ENCODE peak calls at places on chromosomes 6 and 20, in four cellular contexts. Z is breast epithelium, A is thyroid gland, J is right lobe of liver. U is an unnamed sample.

GRCh38 chr6:157669747-157670216 is 153.3 kb upstream of the SNX9 start:
- DNase-seq in J (peak), Z (peak), A (peak), U (peak)

GRCh38 chr20:58633161-58634035 is 17.7 kb upstream of the STX16 start:
- DNase-seq in Z (no peak), A (no peak), J (no peak), U (no peak)

GRCh38 chr6:31375699-31376098 is 18.7 kb upstream of the HLA-B start:
- DNase-seq in Z (no peak), J (no peak), A (no peak), U (no peak)

GRCh38 chr6:116229287-116229913 is 24.5 kb downstream of the TSPYL4 start:
- DNase-seq in J (peak), Z (no peak), A (peak), U (peak)

GRCh38 chr20:8330785-8331699 is 199.0 kb downstream of the PLCB1 start:
- DNase-seq in J (no peak), Z (no peak), A (peak), U (no peak)

GRCh38 chr6:57226221-57226620 is 4.1 kb upstream of the RAB23 start:
- DNase-seq in Z (no peak), J (no peak), A (no peak), U (no peak)

GRCh38 chr6:100078509-100078908 is 84.5 kb upstream of the MCHR2 start:
- DNase-seq in A (no peak), J (no peak), Z (no peak), U (no peak)

GRCh38 chr6:145247677-145248419 is 487.5 kb downstream of the EPM2A start:
- DNase-seq in J (no peak), A (no peak), Z (no peak), U (no peak)

GRCh38 chr6:29887330-29887818 is 55.0 kb upstream of the HLA-A start:
- DNase-seq in J (peak), Z (no peak), A (peak), U (no peak)

GRCh38 chr6:141484726-141485125 is 648.0 kb upstream of the GJE1 start:
- DNase-seq in Z (no peak), A (no peak), J (no peak), U (no peak)

GRCh38 chr20:6126846-6127245 is 4.0 kb upstream of the FERMT1 start:
- DNase-seq in Z (no peak), A (no peak), J (no peak), U (no peak)

GRCh38 chr20:23126281-23127061 is 40.3 kb upstream of the CD93 start:
- DNase-seq in Z (no peak), A (no peak), J (peak), U (no peak)

GRCh38 chr20:62776692-62777527 is 19.4 kb upstream of the MRGBP start:
- DNase-seq in Z (no peak), A (peak), J (peak), U (no peak)

GRCh38 chr20:6559791-6560190 is 207.7 kb upstream of the BMP2 start:
- DNase-seq in J (no peak), A (no peak), Z (no peak), U (no peak)

GRCh38 chr6:159594750-159595117 is 98.3 kb downstream of the SOD2 start:
- DNase-seq in A (no peak), J (no peak), Z (no peak), U (no peak)

GRCh38 chr6:128601060-128601459 is 80.7 kb upstream of the PTPRK start:
- DNase-seq in A (no peak), Z (no peak), J (no peak), U (no peak)

GRCh38 chr20:31472395-31473330 is 2.3 kb downstream of the DEFB124 start:
- DNase-seq in J (no peak), A (no peak), Z (no peak), U (no peak)

GRCh38 chr6:168925671-168926070 is 328.0 kb downstream of the THBS2 start:
- DNase-seq in J (no peak), Z (no peak), A (no peak), U (no peak)

GRCh38 chr20:11176431-11176830 is 502.6 kb upstream of the JAG1 start:
- DNase-seq in Z (no peak), J (no peak), A (no peak), U (no peak)

GRCh38 chr6:143449731-143450452 is 603 bp downstream of the ADAT2 start:
- DNase-seq in Z (no peak), A (no peak), J (peak), U (no peak)

GRCh38 chr6:37141291-37142046 is 28.5 kb upstream of the PIM1 start:
- DNase-seq in Z (no peak), J (peak), A (no peak), U (no peak)

GRCh38 chr6:45784250-45784649 is 231.4 kb downstream of the CLIC5 start:
- DNase-seq in A (no peak), Z (no peak), J (no peak), U (no peak)

GRCh38 chr20:47263502-47264084 is 92.9 kb downstream of the ZMYND8 start:
- DNase-seq in Z (no peak), A (no peak), J (no peak), U (peak)

GRCh38 chr20:46065006-46065405 is 24.8 kb downstream of the NCOA5 start:
- DNase-seq in J (no peak), Z (no peak), A (no peak), U (no peak)

GRCh38 chr6:121780325-121781313 is 345.2 kb downstream of the GJA1 start:
- DNase-seq in J (peak), Z (peak), A (peak), U (peak)

GRCh38 chr6:11575408-11576033 is 38.0 kb downstream of the TMEM170B start:
- DNase-seq in Z (no peak), J (no peak), A (peak), U (peak)

GRCh38 chr6:104698979-104699378 is 160.7 kb downstream of the HACE1 start:
- DNase-seq in J (no peak), A (no peak), Z (no peak), U (no peak)

GRCh38 chr20:37530696-37531095 is 3.0 kb upstream of the BLCAP start:
- DNase-seq in J (no peak), A (no peak), Z (no peak), U (no peak)

GRCh38 chr20:45036044-45036755 is 64.7 kb downstream of the KCNS1 start:
- DNase-seq in Z (no peak), A (no peak), J (no peak), U (no peak)

GRCh38 chr6:45619994-45620471 is 242.3 kb upstream of the SUPT3H start:
- DNase-seq in Z (no peak), J (no peak), A (no peak), U (no peak)

GRCh38 chr6:3522561-3523287 is 65.9 kb upstream of the SLC22A23 start:
- DNase-seq in A (no peak), Z (no peak), J (no peak), U (no peak)

DNA sequence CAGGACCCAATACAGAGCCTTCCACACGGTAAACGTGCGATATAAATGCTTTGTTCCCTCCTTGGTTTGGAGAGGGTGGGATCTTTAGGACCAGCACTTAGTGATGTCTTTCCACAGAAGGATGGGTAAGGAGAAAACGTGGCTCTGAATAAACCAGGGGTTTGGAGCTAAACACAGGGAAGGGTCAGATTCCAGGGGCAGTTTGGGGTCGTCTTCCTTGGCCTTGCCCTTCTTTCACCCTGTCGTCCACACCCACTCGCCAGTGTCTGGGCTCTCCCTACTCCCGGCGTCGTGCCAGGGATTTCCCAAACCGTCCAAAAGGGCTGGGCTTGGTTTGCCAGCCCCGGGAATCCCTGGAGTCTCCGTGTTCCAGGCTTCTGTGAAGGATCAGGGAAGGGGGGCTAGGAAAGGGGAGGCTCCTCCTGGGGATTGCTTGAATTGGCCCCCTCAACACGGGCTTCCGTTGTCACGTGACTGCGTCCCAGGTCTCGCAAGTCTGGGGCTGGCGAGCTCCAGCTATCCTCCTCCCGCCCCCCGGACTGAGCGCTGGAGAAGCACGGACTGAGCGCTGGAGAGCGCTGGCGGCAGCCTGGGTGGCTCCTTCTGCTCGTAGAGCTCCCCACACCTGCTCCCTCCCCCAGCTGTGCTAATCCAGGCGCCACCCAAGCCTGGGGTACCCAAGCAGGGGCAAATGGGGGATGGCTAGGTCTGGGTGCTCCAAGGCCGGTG is 9.5 kb upstream of the ARMC12 start:
- DNase-seq in A (peak), Z (peak), J (peak), U (peak)
- TF ChIP-seq POLR2A in A (no peak), Z (peak), J (no peak), U (no peak)

GRCh38 chr6:80335061-80335660 is 228.7 kb downstream of the BCKDHB start:
- DNase-seq in A (no peak), Z (no peak), J (no peak), U (no peak)
- H3K4me3 ChIP-seq in A (no peak), Z (no peak), J (no peak), U (no peak)

GRCh38 chr6:53975966-53976610 is 135.2 kb upstream of the MLIP start:
- DNase-seq in Z (no peak), J (no peak), A (no peak), U (no peak)
- H3K27ac ChIP-seq in Z (no peak), J (no peak), A (peak), U (no peak)

GRCh38 chr20:32483351-32484220 is 101.5 kb downstream of the NOL4L start:
- DNase-seq in Z (peak), J (peak), A (peak), U (peak)

GRCh38 chr20:32481311-32482103 is 103.6 kb downstream of the NOL4L start:
- DNase-seq in J (no peak), A (no peak), Z (no peak), U (no peak)

GRCh38 chr20:32480361-32481199 is 104.6 kb downstream of the NOL4L start:
- DNase-seq in Z (no peak), J (peak), A (peak), U (no peak)

GRCh38 chr20:32484221-32485125 is 100.7 kb downstream of the NOL4L start:
- DNase-seq in Z (no peak), A (peak), J (peak), U (peak)

GRCh38 chr20:32482251-32483220 is 102.6 kb downstream of the NOL4L start:
- DNase-seq in A (peak), Z (no peak), J (peak), U (no peak)
- TF ChIP-seq POLR2A in A (no peak), Z (no peak), J (no peak), U (peak)

DNA sequence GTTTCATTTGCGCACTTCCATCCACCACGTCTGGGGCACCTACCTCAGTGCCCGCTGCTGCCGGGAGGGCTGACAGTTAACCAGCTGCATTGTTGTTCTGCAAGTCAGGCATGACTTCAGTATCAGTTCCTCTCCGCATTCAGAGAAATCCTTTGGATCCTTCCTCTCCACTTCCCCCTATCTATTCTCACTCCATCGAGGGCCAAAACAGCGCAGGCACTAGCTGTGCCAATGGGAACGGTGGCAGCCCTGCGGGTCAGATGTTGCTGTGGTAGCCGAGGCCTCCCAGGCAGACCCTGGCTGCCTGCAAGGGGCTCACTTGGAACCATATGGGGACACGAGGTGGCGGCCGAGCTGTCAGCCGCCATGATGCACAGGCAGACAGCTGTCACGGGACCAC is 64.2 kb upstream of the INSM1 start:
- DNase-seq in Z (no peak), A (no peak), J (peak), U (no peak)
- H3K4me3 ChIP-seq in Z (no peak), A (no peak), J (no peak), U (no peak)

DNA sequence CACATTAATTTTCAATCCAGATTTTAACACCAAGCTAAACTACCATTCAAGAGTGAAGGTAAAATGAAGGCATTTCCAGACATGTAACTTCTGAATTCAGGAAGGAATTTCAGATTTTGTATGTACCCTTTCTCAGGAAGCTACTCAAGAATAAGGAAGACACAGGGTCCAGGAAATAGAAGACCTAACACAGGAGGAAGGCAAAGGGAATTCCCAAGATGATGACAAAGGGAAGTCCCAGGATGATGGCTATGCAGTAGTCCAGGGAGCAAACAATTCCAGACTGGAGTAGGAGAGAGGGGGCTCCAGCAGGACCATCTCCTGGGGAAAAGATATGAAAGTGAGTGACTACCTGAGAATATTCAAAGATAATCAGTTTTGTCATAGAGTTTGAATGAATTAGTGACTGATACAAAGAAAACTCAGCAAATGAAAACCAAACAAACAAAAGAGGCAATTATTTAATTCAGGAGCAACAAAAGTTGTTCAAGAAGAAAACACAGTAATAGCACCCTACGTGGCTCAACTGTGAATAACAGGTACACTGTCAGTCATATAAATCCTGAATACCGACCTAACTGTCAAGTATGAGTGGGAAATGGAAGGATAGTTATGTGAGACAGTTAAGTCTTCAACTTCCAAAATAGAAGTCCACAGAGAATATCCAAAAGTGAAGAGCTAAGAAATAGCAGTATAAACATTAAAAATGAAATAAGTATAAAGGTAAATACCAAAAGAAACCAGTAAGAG is 4.0 kb downstream of the RNF24 start:
- DNase-seq in J (no peak), Z (no peak), A (no peak), U (no peak)
- H3K27ac ChIP-seq in J (no peak), Z (no peak), A (no peak), U (no peak)